ENCODE peak calls at places on chromosomes 5 and 9, in six cellular contexts. V is aorta, I is NCI-H446 treated with DMSO at 0.1 percent for 48 hours, E is MCF 10A, F is T-helper 17 cell, B is renal cortical epithelial cell. L is an unnamed sample.

GRCh38 chr9:130731355-130731754 is 37.8 kb downstream of the EXOSC2 start:
- DNase-seq in V (no peak), I (no peak), E (no peak), F (no peak), B (no peak), L (no peak)

GRCh38 chr9:133788819-133789733 is 50.9 kb upstream of the SARDH start:
- DNase-seq in V (no peak), I (no peak), E (no peak), F (no peak), B (no peak), L (peak; percentile 73)

GRCh38 chr5:174935854-174936474 is 211.6 kb downstream of the MSX2 start:
- DNase-seq in V (peak; percentile 58), I (no peak), E (peak; percentile 69), F (peak; percentile 10), B (peak; percentile 3), L (peak; percentile 49)

GRCh38 chr5:151578326-151579025 is 12.7 kb downstream of the FAT2 start:
- DNase-seq in V (no peak), I (no peak), E (no peak), F (no peak), B (no peak), L (no peak)

GRCh38 chr5:110477923-110478322 is 248.5 kb downstream of the TMEM232 start:
- DNase-seq in V (no peak), I (no peak), E (peak; percentile 46), F (no peak), B (no peak), L (no peak)

GRCh38 chr9:92870289-92870688 is 7.5 kb downstream of the ZNF484 start:
- DNase-seq in V (no peak), I (no peak), E (no peak), F (no peak), B (no peak), L (no peak)

GRCh38 chr5:1001406-1002270 is 7.0 kb upstream of the NKD2 start:
- DNase-seq in V (peak; percentile 24), I (no peak), E (no peak), F (peak; percentile 2), B (no peak), L (peak; percentile 30)

GRCh38 chr9:107983762-107984161 is 494.2 kb upstream of the KLF4 start:
- DNase-seq in V (no peak), I (no peak), E (no peak), F (no peak), B (no peak), L (no peak)

GRCh38 chr5:151198861-151199260 is 25.0 kb downstream of the CCDC69 start:
- DNase-seq in V (no peak), I (no peak), E (no peak), F (no peak), B (no peak), L (no peak)

GRCh38 chr5:124605516-124605915 is 140.9 kb downstream of the ZNF608 start:
- DNase-seq in V (peak; percentile 60), I (no peak), E (no peak), F (no peak), B (peak; percentile 56), L (no peak)

GRCh38 chr5:16582081-16582480 is 34.7 kb downstream of the RETREG1 start:
- DNase-seq in V (no peak), I (no peak), E (no peak), F (no peak), B (no peak), L (no peak)

GRCh38 chr9:16543691-16544090 is 326.8 kb downstream of the BNC2 start:
- DNase-seq in V (no peak), I (peak; percentile 61), E (no peak), F (no peak), B (no peak), L (no peak)

GRCh38 chr9:85900504-85901201 is 40.3 kb upstream of the NAA35 start:
- DNase-seq in V (no peak), I (no peak), E (peak; percentile 61), F (no peak), B (peak; percentile 36), L (no peak)

GRCh38 chr5:171483453-171484177 is 64.2 kb downstream of the FGF18 start:
- DNase-seq in V (peak; percentile 93), I (no peak), E (no peak), F (no peak), B (no peak), L (no peak)

GRCh38 chr5:96758621-96759020 is 49.1 kb downstream of the ERAP1 start:
- DNase-seq in V (no peak), I (no peak), E (no peak), F (no peak), B (no peak), L (no peak)

GRCh38 chr9:91043786-91044185 is 242.2 kb downstream of the SYK start:
- DNase-seq in V (no peak), I (no peak), E (no peak), F (no peak), B (peak; percentile 38), L (no peak)

GRCh38 chr5:74394543-74394923 is 246.0 kb downstream of the ENC1 start:
- DNase-seq in V (no peak), I (no peak), E (no peak), F (no peak), B (no peak), L (no peak)

GRCh38 chr9:98962181-98962560 is 18.5 kb downstream of the COL15A1 start:
- DNase-seq in V (no peak), I (no peak), E (no peak), F (no peak), B (no peak), L (no peak)

GRCh38 chr5:120767171-120767820 is 303.2 kb downstream of the PRR16 start:
- DNase-seq in V (no peak), I (no peak), E (peak; percentile 86), F (no peak), B (peak; percentile 51), L (no peak)

GRCh38 chr5:135047347-135047695 is 13.3 kb upstream of the PITX1 start:
- DNase-seq in V (peak; percentile 33), I (no peak), E (no peak), F (no peak), B (no peak), L (no peak)

GRCh38 chr5:153985498-153985897 is 53.2 kb downstream of the FAM114A2 start:
- DNase-seq in V (no peak), I (no peak), E (no peak), F (no peak), B (no peak), L (no peak)

GRCh38 chr5:158483202-158483870 is 616.4 kb downstream of the EBF1 start:
- DNase-seq in V (no peak), I (no peak), E (no peak), F (no peak), B (peak; percentile 13), L (no peak)

GRCh38 chr5:88502179-88503064 is 233.8 kb upstream of the TMEM161B start:
- DNase-seq in V (no peak), I (no peak), E (peak; percentile 7), F (no peak), B (peak; percentile 22), L (no peak)

GRCh38 chr5:5572010-5572982 is 149.8 kb downstream of the ICE1 start:
- DNase-seq in V (peak; percentile 84), I (no peak), E (no peak), F (no peak), B (no peak), L (no peak)

GRCh38 chr5:127595484-127596368 is 53.2 kb upstream of the CTXN3 start:
- DNase-seq in V (no peak), I (no peak), E (no peak), F (no peak), B (no peak), L (no peak)

GRCh38 chr5:22557251-22557650 is 295.9 kb downstream of the CDH12 start:
- DNase-seq in V (no peak), I (no peak), E (no peak), F (no peak), B (no peak), L (no peak)

GRCh38 chr9:4423207-4423610 is 67.1 kb upstream of the SLC1A1 start:
- DNase-seq in V (no peak), I (no peak), E (no peak), F (no peak), B (no peak), L (no peak)

GRCh38 chr5:143014017-143014651 is 244.0 kb downstream of the ARHGAP26 start:
- DNase-seq in V (no peak), I (no peak), E (peak; percentile 63), F (no peak), B (no peak), L (no peak)

GRCh38 chr5:76972670-76973069 is 19.8 kb downstream of the CRHBP start:
- DNase-seq in V (no peak), I (no peak), E (no peak), F (no peak), B (no peak), L (no peak)

GRCh38 chr5:151051066-151051930 is 29.5 kb downstream of the TNIP1 start:
- DNase-seq in V (peak; percentile 89), I (peak; percentile 12), E (peak; percentile 83), F (peak; percentile 43), B (peak; percentile 79), L (peak; percentile 78)

GRCh38 chr9:109381011-109381729 is 60.3 kb upstream of the EPB41L4B start:
- DNase-seq in V (no peak), I (no peak), E (no peak), F (no peak), B (peak; percentile 76), L (no peak)

GRCh38 chr5:513216-514100 is 10.8 kb downstream of the SLC9A3 start:
- DNase-seq in V (no peak), I (no peak), E (no peak), F (no peak), B (no peak), L (no peak)

GRCh38 chr9:99595796-99596195 is 225.9 kb upstream of the NR4A3 start:
- DNase-seq in V (no peak), I (no peak), E (no peak), F (no peak), B (no peak), L (no peak)

GRCh38 chr5:157744055-157745011 is 821 bp downstream of the LSM11 start:
- DNase-seq in V (peak; percentile 61), I (no peak), E (peak; percentile 23), F (peak; percentile 11), B (no peak), L (peak; percentile 53)

GRCh38 chr5:60634054-60634453 is 65.9 kb downstream of the DEPDC1B start:
- DNase-seq in V (no peak), I (no peak), E (no peak), F (no peak), B (no peak), L (no peak)

GRCh38 chr5:542693-543311 is 18.6 kb upstream of the SLC9A3 start:
- DNase-seq in V (peak; percentile 33), I (no peak), E (no peak), F (no peak), B (no peak), L (peak; percentile 52)

GRCh38 chr5:77778398-77778797 is 2.3 kb upstream of the TBCA start:
- DNase-seq in V (no peak), I (no peak), E (no peak), F (no peak), B (no peak), L (no peak)

GRCh38 chr9:19116391-19116790 is 10.9 kb downstream of the PLIN2 start:
- DNase-seq in V (no peak), I (no peak), E (peak; percentile 82), F (no peak), B (peak; percentile 70), L (no peak)